ENCODE peak calls at places on chromosomes 3 and 15, in nine cellular contexts. Q is frontal cortex; C is WTC11; G is kidney; L is fibroblast of lung; U is Kasumi-1; A is lung; J is stimulated activated CD8-positive, alpha-beta memory T cell treated with anti-CD3 and anti-CD28 coated beads, Interleukin-4, amount 100 ng/mL, for 24 hours; X is Karpas-422. D is an unnamed sample.

GRCh38 chr15:40258544-40258943 is 19.7 kb downstream of the PAK6 start:
- DNase-seq in C (peak), Q (no peak), A (no peak), U (no peak), J (no peak), G (peak), X (no peak), L (no peak), D (no peak)

GRCh38 chr15:31001702-31002101 is 10.3 kb upstream of the MTMR10 start:
- DNase-seq in G (no peak), L (no peak), X (no peak), Q (no peak), U (no peak), C (no peak), J (no peak), A (no peak), D (no peak)

GRCh38 chr3:38992117-38992779 is 59.5 kb downstream of the SCN11A start:
- DNase-seq in A (no peak), X (no peak), G (no peak), C (no peak), U (no peak), Q (no peak), J (no peak), L (peak), D (no peak)

GRCh38 chr3:138833908-138834358 is 795 bp downstream of the PIK3CB start:
- DNase-seq in A (no peak), J (no peak), G (no peak), L (peak), U (peak), C (no peak), X (peak), Q (peak), D (peak)

GRCh38 chr3:197001972-197002700 is 27.5 kb downstream of the MELTF start:
- DNase-seq in J (no peak), A (no peak), Q (peak), G (peak), U (no peak), L (peak), X (peak), C (no peak), D (peak)

GRCh38 chr3:182708810-182709209 is 84.5 kb upstream of the ATP11B start:
- DNase-seq in C (no peak), U (no peak), X (no peak), A (no peak), L (no peak), G (no peak), Q (no peak), J (no peak), D (no peak)

GRCh38 chr3:127775398-127776109 is 46.8 kb downstream of the MGLL start:
- DNase-seq in J (no peak), U (peak), Q (no peak), G (peak), C (no peak), A (no peak), L (peak), X (no peak), D (no peak)

GRCh38 chr3:81315051-81315450 is 446.4 kb downstream of the GBE1 start:
- DNase-seq in J (no peak), X (no peak), A (no peak), U (no peak), C (no peak), L (no peak), G (no peak), Q (no peak), D (no peak)

GRCh38 chr3:41199866-41200668 is 762 bp downstream of the CTNNB1 start:
- DNase-seq in L (peak), U (peak), Q (peak), J (peak), G (peak), X (peak), C (peak), A (no peak), D (peak)

GRCh38 chr15:37891754-37892368 is 42.6 kb upstream of the TMCO5A start:
- DNase-seq in G (no peak), J (no peak), A (no peak), X (peak), U (peak), Q (peak), C (no peak), L (peak), D (peak)

GRCh38 chr3:119294402-119294888 is 262 bp downstream of the ARHGAP31 start:
- DNase-seq in X (peak), L (no peak), J (peak), Q (peak), A (peak), U (peak), C (no peak), G (peak), D (peak)

GRCh38 chr3:87797872-87798566 is 260.8 kb downstream of the CGGBP1 start:
- DNase-seq in L (no peak), X (no peak), U (no peak), J (no peak), Q (no peak), C (no peak), G (no peak), A (no peak), D (no peak)

GRCh38 chr3:185688808-185689207 is 102.7 kb downstream of the SENP2 start:
- DNase-seq in U (peak), X (no peak), L (peak), A (no peak), J (no peak), C (no peak), Q (peak), G (no peak), D (no peak)

GRCh38 chr3:195182470-195182795 is 88.5 kb downstream of the XXYLT1 start:
- DNase-seq in L (peak), X (no peak), U (no peak), G (no peak), J (no peak), A (no peak), C (no peak), Q (peak), D (peak)

GRCh38 chr15:67547836-67548531 is 5.5 kb downstream of the MAP2K5 start:
- DNase-seq in X (no peak), A (no peak), L (peak), U (no peak), J (no peak), C (no peak), G (no peak), Q (no peak), D (no peak)

GRCh38 chr3:43689766-43690399 is 855 bp upstream of the ABHD5 start:
- DNase-seq in G (no peak), X (no peak), U (no peak), C (no peak), J (no peak), Q (no peak), L (no peak), A (no peak), D (peak)

GRCh38 chr3:123332124-123332641 is 116.7 kb downstream of the ADCY5 start:
- DNase-seq in L (no peak), Q (no peak), C (no peak), G (peak), A (no peak), X (no peak), J (no peak), U (no peak), D (no peak)

GRCh38 chr3:31268868-31269267 is 263.9 kb upstream of the STT3B start:
- DNase-seq in A (no peak), J (no peak), G (no peak), U (peak), Q (no peak), L (no peak), X (no peak), C (no peak), D (no peak)

GRCh38 chr15:90869601-90870353 is 1.4 kb downstream of the FURIN start:
- DNase-seq in C (peak), Q (peak), L (peak), A (peak), X (no peak), J (peak), U (peak), G (peak), D (no peak)

GRCh38 chr3:29416514-29416913 is 135.6 kb downstream of the RBMS3 start:
- DNase-seq in C (no peak), X (no peak), G (no peak), J (no peak), A (no peak), U (no peak), L (no peak), Q (no peak), D (no peak)

GRCh38 chr3:178386880-178387279 is 149.4 kb upstream of the KCNMB2 start:
- DNase-seq in J (no peak), C (no peak), A (no peak), Q (no peak), U (no peak), X (no peak), L (no peak), G (no peak), D (no peak)

GRCh38 chr15:71003314-71003713 is 110.7 kb downstream of the LRRC49 start:
- DNase-seq in G (no peak), X (no peak), C (no peak), J (no peak), Q (no peak), U (no peak), A (no peak), L (peak), D (no peak)

GRCh38 chr3:12970684-12971083 is 102.5 kb downstream of the IQSEC1 start:
- DNase-seq in C (no peak), J (no peak), L (no peak), G (peak), U (no peak), A (no peak), X (no peak), Q (no peak), D (no peak)

GRCh38 chr3:51718547-51719412 is 11.9 kb downstream of the GRM2 start:
- DNase-seq in J (peak), L (peak), Q (peak), X (peak), A (no peak), G (no peak), U (peak), C (peak), D (no peak)

GRCh38 chr3:39937874-39938273 is 128.5 kb downstream of the MYRIP start:
- DNase-seq in X (peak), J (no peak), C (no peak), A (no peak), U (no peak), G (no peak), L (no peak), Q (no peak), D (no peak)

GRCh38 chr3:126912491-126913195 is 70.3 kb upstream of the PLXNA1 start:
- DNase-seq in L (no peak), X (no peak), J (no peak), A (no peak), G (no peak), Q (no peak), U (no peak), C (no peak), D (no peak)

GRCh38 chr3:195458188-195458800 is 15.5 kb upstream of the ACAP2 start:
- DNase-seq in J (no peak), U (peak), L (no peak), G (no peak), A (no peak), Q (no peak), X (peak), C (no peak), D (no peak)

GRCh38 chr15:57792729-57793449 is 86.4 kb downstream of the POLR2M start:
- DNase-seq in A (no peak), U (no peak), J (no peak), C (no peak), X (no peak), L (no peak), G (no peak), Q (no peak), D (no peak)

D was measured in prostate gland.